ENCODE peak calls at places on chromosomes 3 and 15, in seven cellular contexts. One of them, this sample, is unnamed.

GRCh38 chr3:12556723-12557471 is at the start of gene MKRN2:
- DNase-seq in ecto neural progenitor cell: peak
- DNase-seq in HCT116: peak
- DNase-seq in lower leg skin: peak
- DNase-seq in spleen: peak
- DNase-seq in effector memory CD4-positive, alpha-beta T cell: peak
- DNase-seq in fibroblast of the conjunctiva: peak
- DNase-seq in this sample: peak

GRCh38 chr3:123648696-123649405 is 64.0 kb upstream of the HACD2 start:
- DNase-seq in fibroblast of the conjunctiva: no peak
- DNase-seq in ecto neural progenitor cell: no peak
- DNase-seq in lower leg skin: no peak
- DNase-seq in HCT116: no peak
- DNase-seq in spleen: no peak
- DNase-seq in effector memory CD4-positive, alpha-beta T cell: no peak
- DNase-seq in this sample: no peak

GRCh38 chr3:38573606-38574005 is 75.9 kb downstream of the SCN5A start:
- DNase-seq in lower leg skin: no peak
- DNase-seq in spleen: peak
- DNase-seq in fibroblast of the conjunctiva: no peak
- DNase-seq in HCT116: no peak
- DNase-seq in effector memory CD4-positive, alpha-beta T cell: no peak
- DNase-seq in ecto neural progenitor cell: peak
- DNase-seq in this sample: no peak

GRCh38 chr15:33309602-33310276 is 1.0 kb upstream of the RYR3 start:
- DNase-seq in lower leg skin: no peak
- DNase-seq in spleen: no peak
- DNase-seq in HCT116: no peak
- DNase-seq in fibroblast of the conjunctiva: no peak
- DNase-seq in ecto neural progenitor cell: peak
- DNase-seq in effector memory CD4-positive, alpha-beta T cell: no peak
- DNase-seq in this sample: peak

GRCh38 chr3:47163023-47163989 is 607 bp downstream of the SETD2 start:
- DNase-seq in lower leg skin: peak
- DNase-seq in spleen: peak
- DNase-seq in HCT116: no peak
- DNase-seq in ecto neural progenitor cell: peak
- DNase-seq in fibroblast of the conjunctiva: no peak
- DNase-seq in effector memory CD4-positive, alpha-beta T cell: peak
- DNase-seq in this sample: peak

GRCh38 chr3:10432156-10432845 is 73.1 kb downstream of the ATP2B2 start:
- DNase-seq in fibroblast of the conjunctiva: no peak
- DNase-seq in spleen: peak
- DNase-seq in ecto neural progenitor cell: no peak
- DNase-seq in effector memory CD4-positive, alpha-beta T cell: no peak
- DNase-seq in lower leg skin: no peak
- DNase-seq in HCT116: no peak
- DNase-seq in this sample: no peak

GRCh38 chr3:113963879-113964278 is 16.1 kb downstream of the ZDHHC23 start:
- DNase-seq in lower leg skin: no peak
- DNase-seq in fibroblast of the conjunctiva: no peak
- DNase-seq in effector memory CD4-positive, alpha-beta T cell: no peak
- DNase-seq in spleen: no peak
- DNase-seq in HCT116: no peak
- DNase-seq in ecto neural progenitor cell: no peak
- DNase-seq in this sample: no peak

GRCh38 chr3:149277338-149277813 is 55.7 kb upstream of the CP start:
- DNase-seq in lower leg skin: no peak
- DNase-seq in HCT116: no peak
- DNase-seq in ecto neural progenitor cell: no peak
- DNase-seq in effector memory CD4-positive, alpha-beta T cell: no peak
- DNase-seq in spleen: no peak
- DNase-seq in fibroblast of the conjunctiva: no peak
- DNase-seq in this sample: no peak

GRCh38 chr15:66617137-66618090 is 51.6 kb upstream of the LCTL start:
- DNase-seq in fibroblast of the conjunctiva: peak
- DNase-seq in effector memory CD4-positive, alpha-beta T cell: no peak
- DNase-seq in spleen: peak
- DNase-seq in ecto neural progenitor cell: no peak
- DNase-seq in HCT116: no peak
- DNase-seq in lower leg skin: peak
- DNase-seq in this sample: peak

GRCh38 chr3:42369304-42369703 is 41.1 kb downstream of the LYZL4 start:
- DNase-seq in ecto neural progenitor cell: no peak
- DNase-seq in lower leg skin: no peak
- DNase-seq in spleen: no peak
- DNase-seq in effector memory CD4-positive, alpha-beta T cell: no peak
- DNase-seq in fibroblast of the conjunctiva: no peak
- DNase-seq in HCT116: no peak
- DNase-seq in this sample: peak

GRCh38 chr3:156787926-156788663 is 38.1 kb upstream of the LEKR1 start:
- DNase-seq in lower leg skin: no peak
- DNase-seq in ecto neural progenitor cell: no peak
- DNase-seq in fibroblast of the conjunctiva: peak
- DNase-seq in effector memory CD4-positive, alpha-beta T cell: no peak
- DNase-seq in spleen: no peak
- DNase-seq in HCT116: peak
- DNase-seq in this sample: no peak

GRCh38 chr3:194675680-194676079 is 3.7 kb upstream of the LSG1 start:
- DNase-seq in fibroblast of the conjunctiva: no peak
- DNase-seq in HCT116: no peak
- DNase-seq in ecto neural progenitor cell: no peak
- DNase-seq in spleen: no peak
- DNase-seq in effector memory CD4-positive, alpha-beta T cell: no peak
- DNase-seq in lower leg skin: no peak
- DNase-seq in this sample: no peak

GRCh38 chr3:55894605-55895004 is 407.5 kb upstream of the WNT5A start:
- DNase-seq in effector memory CD4-positive, alpha-beta T cell: no peak
- DNase-seq in spleen: no peak
- DNase-seq in fibroblast of the conjunctiva: no peak
- DNase-seq in HCT116: no peak
- DNase-seq in ecto neural progenitor cell: no peak
- DNase-seq in lower leg skin: no peak
- DNase-seq in this sample: no peak

GRCh38 chr3:52546111-52546901 is 9.9 kb downstream of the UQCC5 start:
- DNase-seq in lower leg skin: no peak
- DNase-seq in spleen: no peak
- DNase-seq in ecto neural progenitor cell: no peak
- DNase-seq in HCT116: no peak
- DNase-seq in fibroblast of the conjunctiva: no peak
- DNase-seq in effector memory CD4-positive, alpha-beta T cell: no peak
- DNase-seq in this sample: no peak

GRCh38 chr3:144229237-144229830 is 257.7 kb downstream of the DIPK2A start:
- DNase-seq in spleen: no peak
- DNase-seq in effector memory CD4-positive, alpha-beta T cell: no peak
- DNase-seq in lower leg skin: no peak
- DNase-seq in HCT116: no peak
- DNase-seq in ecto neural progenitor cell: no peak
- DNase-seq in fibroblast of the conjunctiva: no peak
- DNase-seq in this sample: no peak

GRCh38 chr3:75294124-75294523 is 370.0 kb upstream of the FRG2C start:
- DNase-seq in fibroblast of the conjunctiva: no peak
- DNase-seq in ecto neural progenitor cell: peak
- DNase-seq in HCT116: no peak
- DNase-seq in spleen: no peak
- DNase-seq in lower leg skin: peak
- DNase-seq in effector memory CD4-positive, alpha-beta T cell: no peak
- DNase-seq in this sample: peak

GRCh38 chr3:54225841-54226528 is 103.6 kb downstream of the CACNA2D3 start:
- DNase-seq in effector memory CD4-positive, alpha-beta T cell: no peak
- DNase-seq in fibroblast of the conjunctiva: no peak
- DNase-seq in spleen: no peak
- DNase-seq in ecto neural progenitor cell: no peak
- DNase-seq in HCT116: no peak
- DNase-seq in lower leg skin: no peak
- DNase-seq in this sample: no peak

GRCh38 chr3:108088697-108089096 is 2.1 kb downstream of the CD47 start:
- DNase-seq in ecto neural progenitor cell: no peak
- DNase-seq in spleen: no peak
- DNase-seq in lower leg skin: no peak
- DNase-seq in effector memory CD4-positive, alpha-beta T cell: no peak
- DNase-seq in HCT116: no peak
- DNase-seq in fibroblast of the conjunctiva: no peak
- DNase-seq in this sample: no peak

GRCh38 chr3:71530903-71531535 is 52.5 kb downstream of the FOXP1 start:
- DNase-seq in ecto neural progenitor cell: no peak
- DNase-seq in spleen: no peak
- DNase-seq in effector memory CD4-positive, alpha-beta T cell: no peak
- DNase-seq in lower leg skin: no peak
- DNase-seq in HCT116: no peak
- DNase-seq in fibroblast of the conjunctiva: no peak
- DNase-seq in this sample: peak

GRCh38 chr15:43215961-43216360 is 4.9 kb downstream of the EPB42 start:
- DNase-seq in fibroblast of the conjunctiva: no peak
- DNase-seq in lower leg skin: no peak
- DNase-seq in ecto neural progenitor cell: no peak
- DNase-seq in effector memory CD4-positive, alpha-beta T cell: no peak
- DNase-seq in HCT116: no peak
- DNase-seq in spleen: no peak
- DNase-seq in this sample: no peak

GRCh38 chr15:69489101-69489571 is 36.5 kb downstream of the RPLP1 start:
- DNase-seq in lower leg skin: no peak
- DNase-seq in fibroblast of the conjunctiva: no peak
- DNase-seq in effector memory CD4-positive, alpha-beta T cell: no peak
- DNase-seq in spleen: no peak
- DNase-seq in ecto neural progenitor cell: no peak
- DNase-seq in HCT116: no peak
- DNase-seq in this sample: no peak

GRCh38 chr15:41013698-41014414 is 60.6 kb downstream of the CHAC1 start:
- DNase-seq in fibroblast of the conjunctiva: no peak
- DNase-seq in spleen: no peak
- DNase-seq in effector memory CD4-positive, alpha-beta T cell: no peak
- DNase-seq in HCT116: no peak
- DNase-seq in lower leg skin: no peak
- DNase-seq in ecto neural progenitor cell: no peak
- DNase-seq in this sample: no peak

This sample was measured in H7.